ENCODE peak calls at places on chromosomes 4 and X, in nine cellular contexts. One of them, this sample, is unnamed.

GRCh38 chr4:62450740-62451139 is 1250.6 kb downstream of the ADGRL3 start:
- DNase-seq in stimulated activated CD8-positive, alpha-beta memory T cell treated with anti-CD3 and anti-CD28 coated beads, Interleukin-4, amount 100 ng/mL, for 1 hour: no peak
- DNase-seq in esophagus squamous epithelium: no peak
- DNase-seq in activated naive CD8-positive, alpha-beta T cell treated with anti-CD3 and anti-CD28 coated beads, Interleukin-2, amount 50 U/mL, for 16 hours: no peak
- DNase-seq in hypothalamus: no peak
- DNase-seq in WERI-Rb-1: no peak
- DNase-seq in AG09309: no peak
- DNase-seq in HFF-Myc: no peak
- DNase-seq in D341Med: no peak
- DNase-seq in this sample: no peak

GRCh38 chr4:15245006-15245530 is 182.8 kb upstream of the C1QTNF7 start:
- DNase-seq in D341Med: no peak
- DNase-seq in stimulated activated CD8-positive, alpha-beta memory T cell treated with anti-CD3 and anti-CD28 coated beads, Interleukin-4, amount 100 ng/mL, for 1 hour: no peak
- DNase-seq in activated naive CD8-positive, alpha-beta T cell treated with anti-CD3 and anti-CD28 coated beads, Interleukin-2, amount 50 U/mL, for 16 hours: no peak
- DNase-seq in hypothalamus: no peak
- DNase-seq in WERI-Rb-1: no peak
- DNase-seq in HFF-Myc: no peak
- DNase-seq in AG09309: no peak
- DNase-seq in esophagus squamous epithelium: no peak
- DNase-seq in this sample: no peak

GRCh38 chr4:186149872-186150271 is 41.5 kb upstream of the CYP4V2 start:
- DNase-seq in stimulated activated CD8-positive, alpha-beta memory T cell treated with anti-CD3 and anti-CD28 coated beads, Interleukin-4, amount 100 ng/mL, for 1 hour: no peak
- DNase-seq in HFF-Myc: no peak
- DNase-seq in hypothalamus: no peak
- DNase-seq in WERI-Rb-1: peak
- DNase-seq in D341Med: no peak
- DNase-seq in esophagus squamous epithelium: no peak
- DNase-seq in activated naive CD8-positive, alpha-beta T cell treated with anti-CD3 and anti-CD28 coated beads, Interleukin-2, amount 50 U/mL, for 16 hours: no peak
- DNase-seq in AG09309: no peak
- DNase-seq in this sample: no peak

GRCh38 chrX:10496345-10496965 is 123.9 kb downstream of the MID1 start:
- DNase-seq in hypothalamus: no peak
- DNase-seq in esophagus squamous epithelium: no peak
- DNase-seq in AG09309: peak
- DNase-seq in activated naive CD8-positive, alpha-beta T cell treated with anti-CD3 and anti-CD28 coated beads, Interleukin-2, amount 50 U/mL, for 16 hours: no peak
- DNase-seq in WERI-Rb-1: no peak
- DNase-seq in HFF-Myc: no peak
- DNase-seq in stimulated activated CD8-positive, alpha-beta memory T cell treated with anti-CD3 and anti-CD28 coated beads, Interleukin-4, amount 100 ng/mL, for 1 hour: no peak
- DNase-seq in D341Med: no peak
- DNase-seq in this sample: no peak

GRCh38 chr4:38007645-38008044 is 47.4 kb downstream of the PTTG2 start:
- DNase-seq in stimulated activated CD8-positive, alpha-beta memory T cell treated with anti-CD3 and anti-CD28 coated beads, Interleukin-4, amount 100 ng/mL, for 1 hour: no peak
- DNase-seq in activated naive CD8-positive, alpha-beta T cell treated with anti-CD3 and anti-CD28 coated beads, Interleukin-2, amount 50 U/mL, for 16 hours: no peak
- DNase-seq in HFF-Myc: no peak
- DNase-seq in AG09309: no peak
- DNase-seq in D341Med: no peak
- DNase-seq in esophagus squamous epithelium: no peak
- DNase-seq in WERI-Rb-1: no peak
- DNase-seq in hypothalamus: no peak
- DNase-seq in this sample: no peak

GRCh38 chr4:122827258-122827887 is 742 bp downstream of the FGF2 start:
- DNase-seq in WERI-Rb-1: peak
- DNase-seq in HFF-Myc: no peak
- DNase-seq in activated naive CD8-positive, alpha-beta T cell treated with anti-CD3 and anti-CD28 coated beads, Interleukin-2, amount 50 U/mL, for 16 hours: no peak
- DNase-seq in D341Med: peak
- DNase-seq in AG09309: no peak
- DNase-seq in stimulated activated CD8-positive, alpha-beta memory T cell treated with anti-CD3 and anti-CD28 coated beads, Interleukin-4, amount 100 ng/mL, for 1 hour: no peak
- DNase-seq in esophagus squamous epithelium: no peak
- DNase-seq in hypothalamus: peak
- DNase-seq in this sample: peak

GRCh38 chr4:24915121-24915922 is 2.5 kb upstream of the CCDC149 start:
- DNase-seq in HFF-Myc: no peak
- DNase-seq in activated naive CD8-positive, alpha-beta T cell treated with anti-CD3 and anti-CD28 coated beads, Interleukin-2, amount 50 U/mL, for 16 hours: no peak
- DNase-seq in stimulated activated CD8-positive, alpha-beta memory T cell treated with anti-CD3 and anti-CD28 coated beads, Interleukin-4, amount 100 ng/mL, for 1 hour: no peak
- DNase-seq in WERI-Rb-1: peak
- DNase-seq in AG09309: no peak
- DNase-seq in D341Med: peak
- DNase-seq in hypothalamus: no peak
- DNase-seq in esophagus squamous epithelium: no peak
- DNase-seq in this sample: no peak

GRCh38 chr4:186037182-186037581 is 31.8 kb upstream of the TLR3 start:
- DNase-seq in hypothalamus: no peak
- DNase-seq in HFF-Myc: no peak
- DNase-seq in stimulated activated CD8-positive, alpha-beta memory T cell treated with anti-CD3 and anti-CD28 coated beads, Interleukin-4, amount 100 ng/mL, for 1 hour: no peak
- DNase-seq in activated naive CD8-positive, alpha-beta T cell treated with anti-CD3 and anti-CD28 coated beads, Interleukin-2, amount 50 U/mL, for 16 hours: no peak
- DNase-seq in AG09309: no peak
- DNase-seq in WERI-Rb-1: no peak
- DNase-seq in D341Med: no peak
- DNase-seq in esophagus squamous epithelium: no peak
- DNase-seq in this sample: no peak

GRCh38 chrX:54695816-54696487 is 102.1 kb downstream of the ITIH6 start:
- DNase-seq in WERI-Rb-1: no peak
- DNase-seq in D341Med: no peak
- DNase-seq in esophagus squamous epithelium: no peak
- DNase-seq in AG09309: no peak
- DNase-seq in hypothalamus: no peak
- DNase-seq in stimulated activated CD8-positive, alpha-beta memory T cell treated with anti-CD3 and anti-CD28 coated beads, Interleukin-4, amount 100 ng/mL, for 1 hour: no peak
- DNase-seq in activated naive CD8-positive, alpha-beta T cell treated with anti-CD3 and anti-CD28 coated beads, Interleukin-2, amount 50 U/mL, for 16 hours: no peak
- DNase-seq in HFF-Myc: no peak
- DNase-seq in this sample: no peak

GRCh38 chr4:144374065-144374464 is 233.5 kb upstream of the GYPA start:
- DNase-seq in AG09309: no peak
- DNase-seq in activated naive CD8-positive, alpha-beta T cell treated with anti-CD3 and anti-CD28 coated beads, Interleukin-2, amount 50 U/mL, for 16 hours: no peak
- DNase-seq in esophagus squamous epithelium: no peak
- DNase-seq in stimulated activated CD8-positive, alpha-beta memory T cell treated with anti-CD3 and anti-CD28 coated beads, Interleukin-4, amount 100 ng/mL, for 1 hour: no peak
- DNase-seq in WERI-Rb-1: no peak
- DNase-seq in D341Med: no peak
- DNase-seq in hypothalamus: no peak
- DNase-seq in HFF-Myc: no peak
- DNase-seq in this sample: no peak

GRCh38 chrX:15142084-15142715 is 127.7 kb downstream of the ASB9 start:
- DNase-seq in AG09309: no peak
- DNase-seq in esophagus squamous epithelium: no peak
- DNase-seq in D341Med: no peak
- DNase-seq in HFF-Myc: no peak
- DNase-seq in WERI-Rb-1: no peak
- DNase-seq in hypothalamus: no peak
- DNase-seq in activated naive CD8-positive, alpha-beta T cell treated with anti-CD3 and anti-CD28 coated beads, Interleukin-2, amount 50 U/mL, for 16 hours: no peak
- DNase-seq in stimulated activated CD8-positive, alpha-beta memory T cell treated with anti-CD3 and anti-CD28 coated beads, Interleukin-4, amount 100 ng/mL, for 1 hour: no peak
- DNase-seq in this sample: no peak

GRCh38 chr4:70577220-70577927 is 14.7 kb upstream of the AMBN start:
- DNase-seq in hypothalamus: no peak
- DNase-seq in activated naive CD8-positive, alpha-beta T cell treated with anti-CD3 and anti-CD28 coated beads, Interleukin-2, amount 50 U/mL, for 16 hours: no peak
- DNase-seq in HFF-Myc: no peak
- DNase-seq in D341Med: no peak
- DNase-seq in stimulated activated CD8-positive, alpha-beta memory T cell treated with anti-CD3 and anti-CD28 coated beads, Interleukin-4, amount 100 ng/mL, for 1 hour: no peak
- DNase-seq in WERI-Rb-1: no peak
- DNase-seq in esophagus squamous epithelium: no peak
- DNase-seq in AG09309: no peak
- DNase-seq in this sample: no peak

GRCh38 chr4:76363556-76364290 is 57.2 kb downstream of the STBD1 start:
- DNase-seq in stimulated activated CD8-positive, alpha-beta memory T cell treated with anti-CD3 and anti-CD28 coated beads, Interleukin-4, amount 100 ng/mL, for 1 hour: no peak
- DNase-seq in hypothalamus: no peak
- DNase-seq in esophagus squamous epithelium: no peak
- DNase-seq in HFF-Myc: no peak
- DNase-seq in WERI-Rb-1: no peak
- DNase-seq in AG09309: no peak
- DNase-seq in D341Med: no peak
- DNase-seq in activated naive CD8-positive, alpha-beta T cell treated with anti-CD3 and anti-CD28 coated beads, Interleukin-2, amount 50 U/mL, for 16 hours: no peak
- DNase-seq in this sample: no peak

GRCh38 chr4:150224896-150225591 is 146.8 kb downstream of the DCLK2 start:
- DNase-seq in activated naive CD8-positive, alpha-beta T cell treated with anti-CD3 and anti-CD28 coated beads, Interleukin-2, amount 50 U/mL, for 16 hours: no peak
- DNase-seq in HFF-Myc: peak
- DNase-seq in WERI-Rb-1: no peak
- DNase-seq in stimulated activated CD8-positive, alpha-beta memory T cell treated with anti-CD3 and anti-CD28 coated beads, Interleukin-4, amount 100 ng/mL, for 1 hour: no peak
- DNase-seq in esophagus squamous epithelium: no peak
- DNase-seq in AG09309: peak
- DNase-seq in D341Med: no peak
- DNase-seq in hypothalamus: no peak
- DNase-seq in this sample: no peak

GRCh38 chr4:8100696-8101095 is 57.9 kb downstream of the ABLIM2 start:
- DNase-seq in stimulated activated CD8-positive, alpha-beta memory T cell treated with anti-CD3 and anti-CD28 coated beads, Interleukin-4, amount 100 ng/mL, for 1 hour: no peak
- DNase-seq in esophagus squamous epithelium: no peak
- DNase-seq in D341Med: no peak
- DNase-seq in WERI-Rb-1: no peak
- DNase-seq in HFF-Myc: no peak
- DNase-seq in AG09309: no peak
- DNase-seq in hypothalamus: no peak
- DNase-seq in activated naive CD8-positive, alpha-beta T cell treated with anti-CD3 and anti-CD28 coated beads, Interleukin-2, amount 50 U/mL, for 16 hours: no peak
- DNase-seq in this sample: no peak

GRCh38 chr4:184653650-184654049 is 4.1 kb downstream of the PRIMPOL start:
- DNase-seq in hypothalamus: no peak
- DNase-seq in WERI-Rb-1: no peak
- DNase-seq in D341Med: no peak
- DNase-seq in stimulated activated CD8-positive, alpha-beta memory T cell treated with anti-CD3 and anti-CD28 coated beads, Interleukin-4, amount 100 ng/mL, for 1 hour: no peak
- DNase-seq in activated naive CD8-positive, alpha-beta T cell treated with anti-CD3 and anti-CD28 coated beads, Interleukin-2, amount 50 U/mL, for 16 hours: no peak
- DNase-seq in esophagus squamous epithelium: no peak
- DNase-seq in HFF-Myc: peak
- DNase-seq in AG09309: no peak
- DNase-seq in this sample: no peak

GRCh38 chr4:119035941-119036737 is 99.5 kb upstream of the MYOZ2 start:
- DNase-seq in activated naive CD8-positive, alpha-beta T cell treated with anti-CD3 and anti-CD28 coated beads, Interleukin-2, amount 50 U/mL, for 16 hours: no peak
- DNase-seq in esophagus squamous epithelium: no peak
- DNase-seq in stimulated activated CD8-positive, alpha-beta memory T cell treated with anti-CD3 and anti-CD28 coated beads, Interleukin-4, amount 100 ng/mL, for 1 hour: no peak
- DNase-seq in WERI-Rb-1: no peak
- DNase-seq in hypothalamus: no peak
- DNase-seq in HFF-Myc: no peak
- DNase-seq in AG09309: no peak
- DNase-seq in D341Med: no peak
- DNase-seq in this sample: no peak

GRCh38 chr4:101288365-101289145 is 58.8 kb downstream of the PPP3CA start:
- DNase-seq in HFF-Myc: no peak
- DNase-seq in activated naive CD8-positive, alpha-beta T cell treated with anti-CD3 and anti-CD28 coated beads, Interleukin-2, amount 50 U/mL, for 16 hours: no peak
- DNase-seq in hypothalamus: no peak
- DNase-seq in WERI-Rb-1: no peak
- DNase-seq in AG09309: no peak
- DNase-seq in stimulated activated CD8-positive, alpha-beta memory T cell treated with anti-CD3 and anti-CD28 coated beads, Interleukin-4, amount 100 ng/mL, for 1 hour: no peak
- DNase-seq in esophagus squamous epithelium: no peak
- DNase-seq in D341Med: no peak
- DNase-seq in this sample: no peak

GRCh38 chrX:109732780-109733657 is at the start of gene ACSL4:
- DNase-seq in D341Med: peak
- DNase-seq in WERI-Rb-1: peak
- DNase-seq in stimulated activated CD8-positive, alpha-beta memory T cell treated with anti-CD3 and anti-CD28 coated beads, Interleukin-4, amount 100 ng/mL, for 1 hour: peak
- DNase-seq in hypothalamus: peak
- DNase-seq in activated naive CD8-positive, alpha-beta T cell treated with anti-CD3 and anti-CD28 coated beads, Interleukin-2, amount 50 U/mL, for 16 hours: peak
- DNase-seq in HFF-Myc: no peak
- DNase-seq in esophagus squamous epithelium: peak
- DNase-seq in AG09309: peak
- DNase-seq in this sample: peak

GRCh38 chr4:185774076-185774731 is 37.8 kb downstream of the SORBS2 start:
- DNase-seq in hypothalamus: no peak
- DNase-seq in AG09309: no peak
- DNase-seq in activated naive CD8-positive, alpha-beta T cell treated with anti-CD3 and anti-CD28 coated beads, Interleukin-2, amount 50 U/mL, for 16 hours: no peak
- DNase-seq in stimulated activated CD8-positive, alpha-beta memory T cell treated with anti-CD3 and anti-CD28 coated beads, Interleukin-4, amount 100 ng/mL, for 1 hour: no peak
- DNase-seq in esophagus squamous epithelium: no peak
- DNase-seq in HFF-Myc: no peak
- DNase-seq in WERI-Rb-1: no peak
- DNase-seq in D341Med: no peak
- DNase-seq in this sample: no peak

GRCh38 chr4:78870056-78870455 is 69.2 kb downstream of the PAQR3 start:
- DNase-seq in AG09309: no peak
- DNase-seq in WERI-Rb-1: no peak
- DNase-seq in hypothalamus: no peak
- DNase-seq in D341Med: no peak
- DNase-seq in activated naive CD8-positive, alpha-beta T cell treated with anti-CD3 and anti-CD28 coated beads, Interleukin-2, amount 50 U/mL, for 16 hours: no peak
- DNase-seq in stimulated activated CD8-positive, alpha-beta memory T cell treated with anti-CD3 and anti-CD28 coated beads, Interleukin-4, amount 100 ng/mL, for 1 hour: no peak
- DNase-seq in esophagus squamous epithelium: no peak
- DNase-seq in HFF-Myc: no peak
- DNase-seq in this sample: no peak

GRCh38 chrX:110703641-110704040 is 92.0 kb downstream of the CHRDL1 start:
- DNase-seq in esophagus squamous epithelium: no peak
- DNase-seq in hypothalamus: no peak
- DNase-seq in AG09309: no peak
- DNase-seq in activated naive CD8-positive, alpha-beta T cell treated with anti-CD3 and anti-CD28 coated beads, Interleukin-2, amount 50 U/mL, for 16 hours: no peak
- DNase-seq in HFF-Myc: no peak
- DNase-seq in D341Med: no peak
- DNase-seq in stimulated activated CD8-positive, alpha-beta memory T cell treated with anti-CD3 and anti-CD28 coated beads, Interleukin-4, amount 100 ng/mL, for 1 hour: no peak
- DNase-seq in WERI-Rb-1: no peak
- DNase-seq in this sample: no peak

GRCh38 chrX:110407910-110408545 is 49.4 kb downstream of the RTL9 start:
- DNase-seq in D341Med: peak
- DNase-seq in HFF-Myc: no peak
- DNase-seq in activated naive CD8-positive, alpha-beta T cell treated with anti-CD3 and anti-CD28 coated beads, Interleukin-2, amount 50 U/mL, for 16 hours: peak
- DNase-seq in hypothalamus: no peak
- DNase-seq in AG09309: no peak
- DNase-seq in esophagus squamous epithelium: no peak
- DNase-seq in stimulated activated CD8-positive, alpha-beta memory T cell treated with anti-CD3 and anti-CD28 coated beads, Interleukin-4, amount 100 ng/mL, for 1 hour: no peak
- DNase-seq in WERI-Rb-1: peak
- DNase-seq in this sample: no peak

GRCh38 chrX:17007134-17007768 is 60.8 kb downstream of the REPS2 start:
- DNase-seq in AG09309: no peak
- DNase-seq in stimulated activated CD8-positive, alpha-beta memory T cell treated with anti-CD3 and anti-CD28 coated beads, Interleukin-4, amount 100 ng/mL, for 1 hour: no peak
- DNase-seq in WERI-Rb-1: peak
- DNase-seq in esophagus squamous epithelium: no peak
- DNase-seq in hypothalamus: peak
- DNase-seq in D341Med: no peak
- DNase-seq in HFF-Myc: no peak
- DNase-seq in activated naive CD8-positive, alpha-beta T cell treated with anti-CD3 and anti-CD28 coated beads, Interleukin-2, amount 50 U/mL, for 16 hours: no peak
- DNase-seq in this sample: no peak

GRCh38 chr4:25078523-25078922 is 47.8 kb upstream of the LGI2 start:
- DNase-seq in AG09309: no peak
- DNase-seq in hypothalamus: no peak
- DNase-seq in WERI-Rb-1: no peak
- DNase-seq in esophagus squamous epithelium: no peak
- DNase-seq in stimulated activated CD8-positive, alpha-beta memory T cell treated with anti-CD3 and anti-CD28 coated beads, Interleukin-4, amount 100 ng/mL, for 1 hour: no peak
- DNase-seq in HFF-Myc: no peak
- DNase-seq in activated naive CD8-positive, alpha-beta T cell treated with anti-CD3 and anti-CD28 coated beads, Interleukin-2, amount 50 U/mL, for 16 hours: no peak
- DNase-seq in D341Med: no peak
- DNase-seq in this sample: no peak

This sample was measured in stimulated activated CD4-positive, alpha-beta T cell treated with anti-CD3 and anti-CD28 coated beads, Interleukin-12 subunit alpha, Interleukin-12 subunit beta, amount 100 ng/mL, for 24 hours.